ENCODE peak calls at places on chromosome 16, in four cellular contexts. One of them, this sample, is unnamed.

GRCh38 chr16:15757630-15758251 is 99.1 kb downstream of the MYH11 start:
- DNase-seq in bronchial epithelial cell: no peak
- DNase-seq in MM.1S: peak; percentile 27
- DNase-seq in fibroblast of the aortic adventitia: no peak
- DNase-seq in this sample: no peak

GRCh38 chr16:74078877-74079586 is 217.6 kb upstream of the PSMD7 start:
- DNase-seq in bronchial epithelial cell: no peak
- DNase-seq in MM.1S: no peak
- DNase-seq in fibroblast of the aortic adventitia: no peak
- DNase-seq in this sample: no peak

GRCh38 chr16:52298769-52299168 is 248.2 kb downstream of the TOX3 start:
- DNase-seq in bronchial epithelial cell: no peak
- DNase-seq in MM.1S: no peak
- DNase-seq in fibroblast of the aortic adventitia: no peak
- DNase-seq in this sample: no peak

GRCh38 chr16:4386452-4386813 is 14.8 kb downstream of the VASN start:
- DNase-seq in bronchial epithelial cell: no peak
- DNase-seq in MM.1S: no peak
- DNase-seq in fibroblast of the aortic adventitia: peak; percentile 61
- DNase-seq in this sample: no peak

GRCh38 chr16:27315333-27316037 is 1.7 kb downstream of the IL4R start:
- DNase-seq in bronchial epithelial cell: peak; percentile 96
- DNase-seq in MM.1S: no peak
- DNase-seq in fibroblast of the aortic adventitia: peak; percentile 93
- DNase-seq in this sample: no peak

GRCh38 chr16:17519556-17519955 is 48.8 kb upstream of the XYLT1 start:
- DNase-seq in bronchial epithelial cell: no peak
- DNase-seq in MM.1S: no peak
- DNase-seq in fibroblast of the aortic adventitia: no peak
- DNase-seq in this sample: no peak

GRCh38 chr16:77090062-77090461 is 100.9 kb upstream of the MON1B start:
- DNase-seq in bronchial epithelial cell: no peak
- DNase-seq in MM.1S: no peak
- DNase-seq in fibroblast of the aortic adventitia: peak; percentile 5
- DNase-seq in this sample: no peak

GRCh38 chr16:52562770-52563169 is 15.8 kb upstream of the TOX3 start:
- DNase-seq in bronchial epithelial cell: no peak
- DNase-seq in MM.1S: no peak
- DNase-seq in fibroblast of the aortic adventitia: no peak
- DNase-seq in this sample: no peak

GRCh38 chr16:51550785-51551184 is 399.7 kb upstream of the SALL1 start:
- DNase-seq in bronchial epithelial cell: peak; percentile 31
- DNase-seq in MM.1S: no peak
- DNase-seq in fibroblast of the aortic adventitia: no peak
- DNase-seq in this sample: no peak

GRCh38 chr16:73082608-73083007 is 34.7 kb upstream of the ZFHX3 start:
- DNase-seq in bronchial epithelial cell: peak; percentile 95
- DNase-seq in MM.1S: no peak
- DNase-seq in fibroblast of the aortic adventitia: peak; percentile 93
- DNase-seq in this sample: no peak

GRCh38 chr16:17467923-17468540 is 2.7 kb downstream of the XYLT1 start:
- DNase-seq in bronchial epithelial cell: no peak
- DNase-seq in MM.1S: peak; percentile 43
- DNase-seq in fibroblast of the aortic adventitia: peak; percentile 85
- DNase-seq in this sample: no peak

GRCh38 chr16:55294947-55295346 is 29.1 kb upstream of the IRX6 start:
- DNase-seq in bronchial epithelial cell: peak; percentile 59
- DNase-seq in MM.1S: no peak
- DNase-seq in fibroblast of the aortic adventitia: peak; percentile 22
- DNase-seq in this sample: no peak

GRCh38 chr16:3525951-3526350 is 25.1 kb downstream of the CLUAP1 start:
- DNase-seq in bronchial epithelial cell: no peak
- DNase-seq in MM.1S: no peak
- DNase-seq in fibroblast of the aortic adventitia: no peak
- DNase-seq in this sample: no peak

GRCh38 chr16:30092373-30093010 is 768 bp upstream of the TBX6 start:
- DNase-seq in bronchial epithelial cell: peak; percentile 30
- DNase-seq in MM.1S: peak; percentile 88
- DNase-seq in fibroblast of the aortic adventitia: peak; percentile 58
- DNase-seq in this sample: peak; percentile 93

GRCh38 chr16:3022697-3023414 is 886 bp downstream of the HCFC1R1 start:
- DNase-seq in bronchial epithelial cell: no peak
- DNase-seq in MM.1S: peak; percentile 2
- DNase-seq in fibroblast of the aortic adventitia: peak; percentile 74
- DNase-seq in this sample: peak; percentile 49

GRCh38 chr16:81181013-81181720 is 57.3 kb upstream of the BCO1 start:
- DNase-seq in bronchial epithelial cell: peak; percentile 94
- DNase-seq in MM.1S: no peak
- DNase-seq in fibroblast of the aortic adventitia: peak; percentile 97
- DNase-seq in this sample: no peak

GRCh38 chr16:46673320-46674013 is 15.5 kb downstream of the VPS35 start:
- DNase-seq in bronchial epithelial cell: peak; percentile 64
- DNase-seq in MM.1S: peak; percentile 31
- DNase-seq in fibroblast of the aortic adventitia: peak; percentile 71
- DNase-seq in this sample: peak; percentile 66

GRCh38 chr16:9348912-9349311 is 257.5 kb downstream of the HAPSTR1 start:
- DNase-seq in bronchial epithelial cell: no peak
- DNase-seq in MM.1S: no peak
- DNase-seq in fibroblast of the aortic adventitia: no peak
- DNase-seq in this sample: no peak

GRCh38 chr16:15882563-15882962 is 5.8 kb downstream of the CEP20 start:
- DNase-seq in bronchial epithelial cell: no peak
- DNase-seq in MM.1S: no peak
- DNase-seq in fibroblast of the aortic adventitia: no peak
- DNase-seq in this sample: no peak

GRCh38 chr16:70638814-70639792 is 7.3 kb upstream of the IL34 start:
- DNase-seq in bronchial epithelial cell: peak; percentile 20
- DNase-seq in MM.1S: peak; percentile 73
- DNase-seq in fibroblast of the aortic adventitia: peak; percentile 83
- DNase-seq in this sample: no peak

GRCh38 chr16:19980866-19981265 is 92.8 kb downstream of the GPR139 start:
- DNase-seq in bronchial epithelial cell: no peak
- DNase-seq in MM.1S: no peak
- DNase-seq in fibroblast of the aortic adventitia: no peak
- DNase-seq in this sample: no peak

GRCh38 chr16:31459722-31460581 is 651 bp downstream of the ARMC5 start:
- DNase-seq in bronchial epithelial cell: peak; percentile 98
- DNase-seq in MM.1S: peak; percentile 100
- DNase-seq in fibroblast of the aortic adventitia: peak; percentile 99
- DNase-seq in this sample: peak; percentile 99

GRCh38 chr16:31458073-31458834 is 1.0 kb upstream of the ARMC5 start:
- DNase-seq in bronchial epithelial cell: peak; percentile 35
- DNase-seq in MM.1S: peak; percentile 81
- DNase-seq in fibroblast of the aortic adventitia: peak; percentile 35
- DNase-seq in this sample: peak; percentile 62

GRCh38 chr16:31456988-31457360 is 2.3 kb upstream of the ARMC5 start:
- DNase-seq in bronchial epithelial cell: no peak
- DNase-seq in MM.1S: no peak
- DNase-seq in fibroblast of the aortic adventitia: no peak
- DNase-seq in this sample: peak; percentile 2

GRCh38 chr16:31460582-31461002 is 1.3 kb downstream of the ARMC5 start:
- DNase-seq in bronchial epithelial cell: peak; percentile 66
- DNase-seq in MM.1S: peak; percentile 56
- DNase-seq in fibroblast of the aortic adventitia: peak; percentile 73
- DNase-seq in this sample: peak; percentile 45

DNA sequence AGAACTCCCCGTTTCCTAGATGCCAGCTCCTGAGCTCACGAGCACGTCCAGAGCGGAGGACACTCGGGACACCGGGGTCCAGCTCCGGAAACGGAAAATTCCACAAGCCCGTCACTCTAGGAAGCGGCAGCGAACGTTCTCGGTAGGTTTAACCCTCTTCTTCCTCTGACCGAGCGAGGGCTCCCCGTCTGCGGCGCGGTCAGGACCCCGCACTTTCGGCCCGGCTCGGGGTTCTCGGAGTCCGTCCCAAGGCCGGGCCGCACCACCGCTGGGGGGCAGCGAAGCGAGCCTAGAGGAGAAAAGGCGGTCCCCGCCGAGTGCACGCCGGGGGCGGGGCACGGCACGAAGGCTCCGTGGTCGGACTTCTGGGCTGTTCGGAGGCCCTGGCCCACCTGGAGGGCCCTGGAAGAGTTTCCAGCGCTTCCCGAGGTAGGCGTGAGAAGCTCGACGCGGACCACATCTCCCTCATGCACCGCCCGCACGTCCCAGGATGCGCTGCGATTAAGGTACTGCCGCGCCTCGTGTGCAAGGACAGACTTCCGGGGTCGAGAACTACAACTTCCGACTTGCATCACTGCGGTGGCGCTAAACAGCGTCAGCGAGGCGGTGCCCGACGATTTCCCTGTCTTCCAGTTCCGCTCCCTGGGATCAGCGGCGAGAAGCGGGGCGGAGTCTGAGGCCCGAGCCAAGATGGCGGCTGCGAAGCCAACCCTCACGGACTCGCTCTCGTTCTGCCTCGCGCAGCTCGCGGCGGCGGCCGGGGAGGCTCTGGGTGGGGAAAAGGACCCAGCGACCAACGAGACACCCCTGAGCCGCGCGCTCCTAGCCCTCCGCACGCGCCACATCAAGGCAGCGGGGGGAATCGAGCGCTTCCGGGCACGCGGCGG is at the start of gene ARMC5:
- DNase-seq in bronchial epithelial cell: peak; percentile 94
- DNase-seq in MM.1S: peak; percentile 97
- DNase-seq in fibroblast of the aortic adventitia: peak; percentile 98
- DNase-seq in this sample: peak; percentile 90
- TF ChIP-seq CTCF in bronchial epithelial cell: peak; percentile 74
- TF ChIP-seq CTCF in MM.1S: peak; percentile 74
- TF ChIP-seq CTCF in fibroblast of the aortic adventitia: peak; percentile 67
- TF ChIP-seq CTCF in this sample: peak; percentile 78

DNA sequence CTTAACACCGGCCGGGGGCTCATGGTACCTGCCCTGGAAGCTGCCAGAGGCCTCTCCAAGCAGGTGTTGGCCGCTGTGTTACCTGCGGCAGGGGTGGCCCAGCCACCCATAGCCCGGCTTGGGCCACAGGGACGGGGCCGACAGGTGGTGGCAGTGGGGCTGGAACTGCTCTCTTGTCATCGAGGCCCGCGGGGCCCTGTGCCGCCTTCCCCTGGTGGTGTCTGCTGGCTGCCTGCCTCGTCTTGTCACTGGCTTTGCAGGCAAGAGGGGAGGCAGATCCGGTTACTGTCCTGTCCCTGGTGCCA is 27.1 kb downstream of the GSE1 start:
- DNase-seq in bronchial epithelial cell: no peak
- DNase-seq in MM.1S: no peak
- DNase-seq in fibroblast of the aortic adventitia: no peak
- DNase-seq in this sample: no peak
- TF ChIP-seq CTCF in bronchial epithelial cell: no peak
- TF ChIP-seq CTCF in MM.1S: no peak
- TF ChIP-seq CTCF in fibroblast of the aortic adventitia: no peak
- TF ChIP-seq CTCF in this sample: no peak

GRCh38 chr16:54142787-54143186 is 143.8 kb downstream of the IRX3 start:
- DNase-seq in bronchial epithelial cell: no peak
- DNase-seq in MM.1S: no peak
- DNase-seq in fibroblast of the aortic adventitia: no peak
- DNase-seq in this sample: no peak

GRCh38 chr16:54143934-54144333 is 142.7 kb downstream of the IRX3 start:
- DNase-seq in bronchial epithelial cell: no peak
- DNase-seq in MM.1S: no peak
- DNase-seq in fibroblast of the aortic adventitia: no peak
- DNase-seq in this sample: no peak

GRCh38 chr16:54140057-54140787 is 146.4 kb downstream of the IRX3 start:
- DNase-seq in bronchial epithelial cell: no peak
- DNase-seq in MM.1S: no peak
- DNase-seq in fibroblast of the aortic adventitia: peak; percentile 30
- DNase-seq in this sample: no peak

GRCh38 chr16:54143410-54143809 is 143.2 kb downstream of the IRX3 start:
- DNase-seq in bronchial epithelial cell: no peak
- DNase-seq in MM.1S: no peak
- DNase-seq in fibroblast of the aortic adventitia: no peak
- DNase-seq in this sample: no peak

GRCh38 chr16:54140788-54141136 is 145.8 kb downstream of the IRX3 start:
- DNase-seq in bronchial epithelial cell: no peak
- DNase-seq in MM.1S: no peak
- DNase-seq in fibroblast of the aortic adventitia: no peak
- DNase-seq in this sample: no peak
- TF ChIP-seq CTCF in bronchial epithelial cell: no peak
- TF ChIP-seq CTCF in MM.1S: no peak
- TF ChIP-seq CTCF in fibroblast of the aortic adventitia: no peak
- TF ChIP-seq CTCF in this sample: no peak

GRCh38 chr16:49436181-49436580 is 62.6 kb downstream of the C16orf78 start:
- DNase-seq in bronchial epithelial cell: no peak
- DNase-seq in MM.1S: no peak
- DNase-seq in fibroblast of the aortic adventitia: no peak
- DNase-seq in this sample: no peak
- TF ChIP-seq CTCF in bronchial epithelial cell: no peak
- TF ChIP-seq CTCF in MM.1S: no peak
- TF ChIP-seq CTCF in fibroblast of the aortic adventitia: no peak
- TF ChIP-seq CTCF in this sample: no peak

GRCh38 chr16:79597775-79598174 is 2.8 kb downstream of the MAF start:
- DNase-seq in bronchial epithelial cell: no peak
- DNase-seq in MM.1S: no peak
- DNase-seq in fibroblast of the aortic adventitia: no peak
- DNase-seq in this sample: no peak

GRCh38 chr16:79597277-79597676 is 3.3 kb downstream of the MAF start:
- DNase-seq in bronchial epithelial cell: no peak
- DNase-seq in MM.1S: no peak
- DNase-seq in fibroblast of the aortic adventitia: no peak
- DNase-seq in this sample: no peak

GRCh38 chr16:79599256-79599836 is 1.2 kb downstream of the MAF start:
- DNase-seq in bronchial epithelial cell: no peak
- DNase-seq in MM.1S: no peak
- DNase-seq in fibroblast of the aortic adventitia: no peak
- DNase-seq in this sample: peak; percentile 21

GRCh38 chr16:79599837-79600635 is 501 bp downstream of the MAF start:
- DNase-seq in bronchial epithelial cell: no peak
- DNase-seq in MM.1S: peak; percentile 27
- DNase-seq in fibroblast of the aortic adventitia: no peak
- DNase-seq in this sample: no peak

DNA sequence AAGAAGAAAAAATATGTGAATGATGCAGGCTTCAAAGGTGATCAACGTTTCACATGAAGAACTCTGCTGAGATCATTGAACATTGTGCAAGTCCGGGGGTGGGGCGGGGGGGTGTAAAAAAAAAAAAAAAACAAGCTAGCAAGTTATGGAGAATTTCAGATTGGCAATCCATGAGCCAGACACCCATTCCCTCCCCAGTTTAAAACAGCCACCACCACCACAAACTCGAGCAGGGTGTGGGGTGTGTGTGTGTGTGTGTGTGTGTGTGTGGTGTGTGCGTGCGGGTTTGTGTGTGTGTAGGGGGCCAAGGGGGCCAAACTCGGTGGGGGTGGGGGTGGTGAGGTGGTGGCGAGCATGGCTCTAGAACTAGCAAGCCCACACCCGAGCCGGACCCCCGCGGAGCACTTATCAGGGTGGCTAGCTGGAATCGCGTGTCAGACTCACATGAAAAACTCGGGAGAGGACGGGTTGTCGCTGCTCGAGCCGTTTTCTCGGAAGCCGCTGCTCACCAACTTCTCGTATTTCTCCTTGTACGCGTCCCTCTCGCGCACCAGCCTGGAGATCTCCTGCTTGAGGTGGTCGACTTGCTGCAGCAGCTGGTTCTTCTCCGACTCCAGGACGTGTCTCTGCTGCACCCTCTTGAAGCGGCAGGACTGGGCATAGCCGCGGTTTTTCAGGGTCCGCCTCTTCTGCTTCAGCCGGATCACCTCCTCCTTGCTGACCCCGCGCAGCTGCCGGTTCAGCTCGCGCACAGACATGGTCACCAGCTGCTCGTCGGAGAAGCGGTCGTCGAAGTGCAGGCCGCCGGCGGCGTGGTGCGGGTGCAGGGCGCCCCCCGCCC is 2.0 kb downstream of the MAF start:
- DNase-seq in bronchial epithelial cell: peak; percentile 28
- DNase-seq in MM.1S: peak; percentile 28
- DNase-seq in fibroblast of the aortic adventitia: no peak
- DNase-seq in this sample: no peak
- TF ChIP-seq CTCF in bronchial epithelial cell: peak; percentile 31
- TF ChIP-seq CTCF in MM.1S: no peak
- TF ChIP-seq CTCF in fibroblast of the aortic adventitia: no peak
- TF ChIP-seq CTCF in this sample: no peak

This sample was measured in GM10248.